ENCODE peak calls at places on chromosomes 11 and 22, in ten cellular contexts. One of them, this sample, is unnamed.

GRCh38 chr11:41660585-41660984 is 201.1 kb upstream of the LRRC4C start:
- DNase-seq in NB4: peak
- DNase-seq in neural progenitor cell: peak
- DNase-seq in left ventricle myocardium inferior: no peak
- DNase-seq in gastrocnemius medialis: no peak
- DNase-seq in right atrium auricular region: no peak
- DNase-seq in lower lobe of right lung: no peak
- DNase-seq in pancreas: no peak
- DNase-seq in testis: peak
- DNase-seq in fibroblast of villous mesenchyme: no peak
- DNase-seq in this sample: no peak

GRCh38 chr22:20433191-20433590 is 4.4 kb downstream of the SCARF2 start:
- DNase-seq in NB4: no peak
- DNase-seq in neural progenitor cell: no peak
- DNase-seq in left ventricle myocardium inferior: no peak
- DNase-seq in gastrocnemius medialis: no peak
- DNase-seq in right atrium auricular region: no peak
- DNase-seq in lower lobe of right lung: peak
- DNase-seq in pancreas: no peak
- DNase-seq in testis: no peak
- DNase-seq in fibroblast of villous mesenchyme: no peak
- DNase-seq in this sample: no peak

GRCh38 chr11:46295312-46295995 is 18.0 kb downstream of the CREB3L1 start:
- DNase-seq in NB4: peak
- DNase-seq in neural progenitor cell: peak
- DNase-seq in left ventricle myocardium inferior: peak
- DNase-seq in gastrocnemius medialis: peak
- DNase-seq in right atrium auricular region: no peak
- DNase-seq in lower lobe of right lung: peak
- DNase-seq in pancreas: peak
- DNase-seq in testis: peak
- DNase-seq in fibroblast of villous mesenchyme: peak
- DNase-seq in this sample: no peak

GRCh38 chr11:111797145-111797581 is 31.0 kb upstream of the PPP2R1B start:
- DNase-seq in NB4: peak
- DNase-seq in neural progenitor cell: no peak
- DNase-seq in left ventricle myocardium inferior: no peak
- DNase-seq in gastrocnemius medialis: no peak
- DNase-seq in right atrium auricular region: no peak
- DNase-seq in lower lobe of right lung: no peak
- DNase-seq in pancreas: no peak
- DNase-seq in testis: no peak
- DNase-seq in fibroblast of villous mesenchyme: peak
- DNase-seq in this sample: no peak

GRCh38 chr22:42719133-42719532 is 1.5 kb downstream of the A4GALT start:
- DNase-seq in NB4: no peak
- DNase-seq in neural progenitor cell: no peak
- DNase-seq in left ventricle myocardium inferior: no peak
- DNase-seq in gastrocnemius medialis: no peak
- DNase-seq in right atrium auricular region: no peak
- DNase-seq in lower lobe of right lung: no peak
- DNase-seq in pancreas: no peak
- DNase-seq in testis: peak
- DNase-seq in fibroblast of villous mesenchyme: no peak
- DNase-seq in this sample: no peak

GRCh38 chr11:45152740-45153595 is 6.5 kb downstream of the PRDM11 start:
- DNase-seq in NB4: no peak
- DNase-seq in neural progenitor cell: no peak
- DNase-seq in left ventricle myocardium inferior: no peak
- DNase-seq in gastrocnemius medialis: no peak
- DNase-seq in right atrium auricular region: peak
- DNase-seq in lower lobe of right lung: no peak
- DNase-seq in pancreas: no peak
- DNase-seq in testis: peak
- DNase-seq in fibroblast of villous mesenchyme: no peak
- DNase-seq in this sample: no peak

GRCh38 chr11:61701298-61701993 is 21.3 kb downstream of the DAGLA start:
- DNase-seq in NB4: peak
- DNase-seq in neural progenitor cell: peak
- DNase-seq in left ventricle myocardium inferior: no peak
- DNase-seq in gastrocnemius medialis: no peak
- DNase-seq in right atrium auricular region: no peak
- DNase-seq in lower lobe of right lung: no peak
- DNase-seq in pancreas: no peak
- DNase-seq in testis: peak
- DNase-seq in fibroblast of villous mesenchyme: peak
- DNase-seq in this sample: no peak

GRCh38 chr11:75913984-75914383 is 99.0 kb downstream of the UVRAG start:
- DNase-seq in NB4: no peak
- DNase-seq in neural progenitor cell: no peak
- DNase-seq in left ventricle myocardium inferior: no peak
- DNase-seq in gastrocnemius medialis: no peak
- DNase-seq in right atrium auricular region: no peak
- DNase-seq in lower lobe of right lung: no peak
- DNase-seq in pancreas: no peak
- DNase-seq in testis: no peak
- DNase-seq in fibroblast of villous mesenchyme: no peak
- DNase-seq in this sample: no peak

GRCh38 chr22:47089796-47090460 is 327.5 kb downstream of the TBC1D22A start:
- DNase-seq in NB4: no peak
- DNase-seq in neural progenitor cell: no peak
- DNase-seq in left ventricle myocardium inferior: no peak
- DNase-seq in gastrocnemius medialis: no peak
- DNase-seq in right atrium auricular region: no peak
- DNase-seq in lower lobe of right lung: no peak
- DNase-seq in pancreas: no peak
- DNase-seq in testis: no peak
- DNase-seq in fibroblast of villous mesenchyme: no peak
- DNase-seq in this sample: no peak

GRCh38 chr11:16111690-16112089 is 244.7 kb downstream of the SOX6 start:
- DNase-seq in NB4: no peak
- DNase-seq in neural progenitor cell: peak
- DNase-seq in left ventricle myocardium inferior: no peak
- DNase-seq in gastrocnemius medialis: no peak
- DNase-seq in right atrium auricular region: no peak
- DNase-seq in lower lobe of right lung: no peak
- DNase-seq in pancreas: no peak
- DNase-seq in testis: no peak
- DNase-seq in fibroblast of villous mesenchyme: no peak
- DNase-seq in this sample: no peak

GRCh38 chr11:105229257-105229656 is 89.7 kb upstream of the CARD18 start:
- DNase-seq in NB4: no peak
- DNase-seq in neural progenitor cell: no peak
- DNase-seq in left ventricle myocardium inferior: no peak
- DNase-seq in gastrocnemius medialis: no peak
- DNase-seq in right atrium auricular region: no peak
- DNase-seq in lower lobe of right lung: no peak
- DNase-seq in pancreas: no peak
- DNase-seq in testis: no peak
- DNase-seq in fibroblast of villous mesenchyme: peak
- DNase-seq in this sample: no peak

GRCh38 chr11:99522467-99523173 is 501.9 kb downstream of the CNTN5 start:
- DNase-seq in NB4: no peak
- DNase-seq in neural progenitor cell: no peak
- DNase-seq in left ventricle myocardium inferior: no peak
- DNase-seq in gastrocnemius medialis: no peak
- DNase-seq in right atrium auricular region: no peak
- DNase-seq in lower lobe of right lung: no peak
- DNase-seq in pancreas: no peak
- DNase-seq in testis: no peak
- DNase-seq in fibroblast of villous mesenchyme: peak
- DNase-seq in this sample: no peak

GRCh38 chr11:13105237-13105844 is 96.2 kb downstream of the RASSF10 start:
- DNase-seq in NB4: peak
- DNase-seq in neural progenitor cell: no peak
- DNase-seq in left ventricle myocardium inferior: peak
- DNase-seq in gastrocnemius medialis: no peak
- DNase-seq in right atrium auricular region: no peak
- DNase-seq in lower lobe of right lung: no peak
- DNase-seq in pancreas: no peak
- DNase-seq in testis: no peak
- DNase-seq in fibroblast of villous mesenchyme: no peak
- DNase-seq in this sample: no peak

GRCh38 chr22:20857838-20858614 is 585 bp downstream of the PI4KA start:
- DNase-seq in NB4: peak
- DNase-seq in neural progenitor cell: peak
- DNase-seq in left ventricle myocardium inferior: peak
- DNase-seq in gastrocnemius medialis: peak
- DNase-seq in right atrium auricular region: peak
- DNase-seq in lower lobe of right lung: peak
- DNase-seq in pancreas: peak
- DNase-seq in testis: peak
- DNase-seq in fibroblast of villous mesenchyme: peak
- DNase-seq in this sample: no peak

GRCh38 chr11:113317297-113317696 is 2.9 kb downstream of the TTC12 start:
- DNase-seq in NB4: no peak
- DNase-seq in neural progenitor cell: no peak
- DNase-seq in left ventricle myocardium inferior: no peak
- DNase-seq in gastrocnemius medialis: no peak
- DNase-seq in right atrium auricular region: no peak
- DNase-seq in lower lobe of right lung: no peak
- DNase-seq in pancreas: no peak
- DNase-seq in testis: no peak
- DNase-seq in fibroblast of villous mesenchyme: no peak
- DNase-seq in this sample: no peak

GRCh38 chr22:36577019-36577418 is 48.1 kb upstream of the EIF3D start:
- DNase-seq in NB4: no peak
- DNase-seq in neural progenitor cell: no peak
- DNase-seq in left ventricle myocardium inferior: no peak
- DNase-seq in gastrocnemius medialis: no peak
- DNase-seq in right atrium auricular region: no peak
- DNase-seq in lower lobe of right lung: no peak
- DNase-seq in pancreas: no peak
- DNase-seq in testis: no peak
- DNase-seq in fibroblast of villous mesenchyme: peak
- DNase-seq in this sample: peak

GRCh38 chr11:76803023-76803422 is 19.9 kb downstream of the TSKU start:
- DNase-seq in NB4: no peak
- DNase-seq in neural progenitor cell: no peak
- DNase-seq in left ventricle myocardium inferior: no peak
- DNase-seq in gastrocnemius medialis: no peak
- DNase-seq in right atrium auricular region: peak
- DNase-seq in lower lobe of right lung: no peak
- DNase-seq in pancreas: no peak
- DNase-seq in testis: no peak
- DNase-seq in fibroblast of villous mesenchyme: peak
- DNase-seq in this sample: no peak

GRCh38 chr22:43828711-43829447 is 16.8 kb upstream of the EFCAB6 start:
- DNase-seq in NB4: peak
- DNase-seq in neural progenitor cell: no peak
- DNase-seq in left ventricle myocardium inferior: peak
- DNase-seq in gastrocnemius medialis: peak
- DNase-seq in right atrium auricular region: peak
- DNase-seq in lower lobe of right lung: peak
- DNase-seq in pancreas: no peak
- DNase-seq in testis: peak
- DNase-seq in fibroblast of villous mesenchyme: peak
- DNase-seq in this sample: no peak

GRCh38 chr22:30649430-30650007 is 13.9 kb downstream of the SLC35E4 start:
- DNase-seq in NB4: peak
- DNase-seq in neural progenitor cell: no peak
- DNase-seq in left ventricle myocardium inferior: peak
- DNase-seq in gastrocnemius medialis: no peak
- DNase-seq in right atrium auricular region: no peak
- DNase-seq in lower lobe of right lung: no peak
- DNase-seq in pancreas: no peak
- DNase-seq in testis: no peak
- DNase-seq in fibroblast of villous mesenchyme: peak
- DNase-seq in this sample: no peak
- TF ChIP-seq CTCF in NB4: peak
- TF ChIP-seq CTCF in neural progenitor cell: no peak
- TF ChIP-seq CTCF in left ventricle myocardium inferior: no peak
- TF ChIP-seq CTCF in gastrocnemius medialis: no peak
- TF ChIP-seq CTCF in right atrium auricular region: no peak
- TF ChIP-seq CTCF in lower lobe of right lung: no peak
- TF ChIP-seq CTCF in pancreas: no peak
- TF ChIP-seq CTCF in testis: no peak
- TF ChIP-seq CTCF in fibroblast of villous mesenchyme: no peak
- TF ChIP-seq CTCF in this sample: no peak

GRCh38 chr22:50114221-50114981 is 24.6 kb downstream of the MOV10L1 start:
- DNase-seq in NB4: no peak
- DNase-seq in neural progenitor cell: peak
- DNase-seq in left ventricle myocardium inferior: no peak
- DNase-seq in gastrocnemius medialis: no peak
- DNase-seq in right atrium auricular region: no peak
- DNase-seq in lower lobe of right lung: peak
- DNase-seq in pancreas: no peak
- DNase-seq in testis: no peak
- DNase-seq in fibroblast of villous mesenchyme: peak
- DNase-seq in this sample: peak
- H3K4me3 ChIP-seq in NB4: no peak
- H3K4me3 ChIP-seq in neural progenitor cell: no peak
- H3K4me3 ChIP-seq in left ventricle myocardium inferior: no peak
- H3K4me3 ChIP-seq in gastrocnemius medialis: no peak
- H3K4me3 ChIP-seq in right atrium auricular region: no peak
- H3K4me3 ChIP-seq in lower lobe of right lung: peak
- H3K4me3 ChIP-seq in pancreas: no peak
- H3K4me3 ChIP-seq in testis: no peak
- H3K4me3 ChIP-seq in fibroblast of villous mesenchyme: peak
- H3K4me3 ChIP-seq in this sample: peak

GRCh38 chr11:69644071-69644961 is 3.4 kb downstream of the CCND1 start:
- DNase-seq in NB4: no peak
- DNase-seq in neural progenitor cell: no peak
- DNase-seq in left ventricle myocardium inferior: peak
- DNase-seq in gastrocnemius medialis: no peak
- DNase-seq in right atrium auricular region: peak
- DNase-seq in lower lobe of right lung: peak
- DNase-seq in pancreas: peak
- DNase-seq in testis: peak
- DNase-seq in fibroblast of villous mesenchyme: peak
- DNase-seq in this sample: peak
- TF ChIP-seq CTCF in NB4: no peak
- TF ChIP-seq CTCF in neural progenitor cell: no peak
- TF ChIP-seq CTCF in left ventricle myocardium inferior: peak
- TF ChIP-seq CTCF in gastrocnemius medialis: no peak
- TF ChIP-seq CTCF in right atrium auricular region: peak
- TF ChIP-seq CTCF in lower lobe of right lung: peak
- TF ChIP-seq CTCF in pancreas: no peak
- TF ChIP-seq CTCF in testis: peak
- TF ChIP-seq CTCF in fibroblast of villous mesenchyme: peak
- TF ChIP-seq CTCF in this sample: peak

DNA sequence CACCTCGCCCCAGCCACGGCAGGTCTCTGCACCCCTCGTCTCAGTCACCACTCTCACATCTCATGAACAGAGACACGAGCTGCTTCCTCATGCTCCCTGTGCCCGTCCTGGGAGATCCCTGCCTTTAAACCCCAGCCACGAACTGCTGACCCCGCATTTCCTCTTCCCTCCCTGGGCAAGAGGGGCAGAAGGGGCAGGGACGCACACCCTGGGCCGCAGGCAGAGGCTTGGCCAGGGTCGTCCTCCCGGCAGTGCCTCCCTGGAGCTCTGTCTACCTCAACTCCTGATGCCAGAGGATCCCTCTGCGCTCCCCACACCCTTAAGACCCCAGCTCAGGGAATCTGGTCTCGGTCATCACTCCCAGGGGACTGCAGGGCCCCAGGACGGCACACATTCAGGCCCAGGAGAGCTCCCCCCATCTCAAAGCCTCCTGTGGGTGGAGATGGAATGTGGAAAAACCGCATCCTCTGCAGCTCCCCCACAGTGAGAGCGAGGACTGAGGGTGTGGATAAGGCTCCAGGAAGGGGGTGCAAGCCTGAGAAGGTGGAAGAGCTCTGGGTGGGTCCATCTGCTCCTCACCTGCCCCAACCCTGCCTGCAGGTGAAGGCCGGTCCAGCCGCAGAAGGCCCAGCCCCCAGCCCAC is 1.2 kb downstream of the BID start:
- DNase-seq in NB4: peak
- DNase-seq in neural progenitor cell: no peak
- DNase-seq in left ventricle myocardium inferior: no peak
- DNase-seq in gastrocnemius medialis: no peak
- DNase-seq in right atrium auricular region: no peak
- DNase-seq in lower lobe of right lung: no peak
- DNase-seq in pancreas: no peak
- DNase-seq in testis: no peak
- DNase-seq in fibroblast of villous mesenchyme: no peak
- DNase-seq in this sample: no peak
- H3K4me3 ChIP-seq in NB4: peak
- H3K4me3 ChIP-seq in neural progenitor cell: peak
- H3K4me3 ChIP-seq in left ventricle myocardium inferior: peak
- H3K4me3 ChIP-seq in gastrocnemius medialis: peak
- H3K4me3 ChIP-seq in right atrium auricular region: peak
- H3K4me3 ChIP-seq in lower lobe of right lung: peak
- H3K4me3 ChIP-seq in pancreas: peak
- H3K4me3 ChIP-seq in testis: peak
- H3K4me3 ChIP-seq in fibroblast of villous mesenchyme: peak
- H3K4me3 ChIP-seq in this sample: peak